ENCODE peak calls at places on chromosome 22, in ten cellular contexts. K is cardiac muscle cell; E is dorsolateral prefrontal cortex; A is K562; I is heart right ventricle; Z is body of pancreas; X is CD8-positive, alpha-beta T cell; U is fibroblast of mammary gland; Q is mammary epithelial cell; O is tibial nerve. M is an unnamed sample.

GRCh38 chr22:17339095-17339693 is 30.1 kb upstream of the CECR2 start:
- DNase-seq in K (peak), E (no peak), A (no peak), I (no peak), Z (no peak), X (no peak), U (no peak), Q (peak), O (no peak), M (peak)

GRCh38 chr22:41951898-41952474 is at the start of gene SMIM45:
- DNase-seq in K (peak), E (peak), A (no peak), I (no peak), Z (no peak), X (no peak), U (no peak), Q (no peak), O (no peak), M (no peak)

GRCh38 chr22:19412478-19412877 is 19.1 kb downstream of the HIRA start:
- DNase-seq in K (no peak), E (no peak), A (no peak), I (no peak), Z (no peak), X (no peak), U (no peak), Q (no peak), O (no peak), M (no peak)

GRCh38 chr22:25097006-25097405 is 102.7 kb upstream of the CRYBB3 start:
- DNase-seq in K (no peak), E (no peak), A (no peak), I (no peak), Z (no peak), X (no peak), U (no peak), Q (no peak), O (no peak), M (no peak)

GRCh38 chr22:30602049-30602448 is 4.9 kb upstream of the TCN2 start:
- DNase-seq in K (peak), E (no peak), A (no peak), I (no peak), Z (no peak), X (no peak), U (peak), Q (peak), O (no peak), M (peak)

GRCh38 chr22:24191893-24192292 is 10.6 kb downstream of the SUSD2 start:
- DNase-seq in K (no peak), E (no peak), A (no peak), I (no peak), Z (no peak), X (no peak), U (no peak), Q (no peak), O (no peak), M (no peak)

GRCh38 chr22:31272522-31273446 is 19.5 kb downstream of the PIK3IP1 start:
- DNase-seq in K (peak), E (no peak), A (peak), I (no peak), Z (peak), X (no peak), U (peak), Q (peak), O (no peak), M (peak)

GRCh38 chr22:42179616-42180015 is 49.0 kb upstream of the CYP2D6 start:
- DNase-seq in K (peak), E (no peak), A (no peak), I (no peak), Z (no peak), X (no peak), U (peak), Q (peak), O (no peak), M (peak)

GRCh38 chr22:19520566-19521305 is 3.5 kb downstream of the CLDN5 start:
- DNase-seq in K (no peak), E (no peak), A (no peak), I (no peak), Z (no peak), X (no peak), U (no peak), Q (no peak), O (no peak), M (no peak)

GRCh38 chr22:30397656-30398635 is 1.1 kb downstream of the SEC14L2 start:
- DNase-seq in K (no peak), E (no peak), A (peak), I (no peak), Z (no peak), X (no peak), U (no peak), Q (no peak), O (no peak), M (peak)

GRCh38 chr22:26642465-26643367 is 14.7 kb upstream of the MIAT start:
- DNase-seq in K (peak), E (no peak), A (peak), I (peak), Z (no peak), X (peak), U (no peak), Q (no peak), O (no peak), M (no peak)

GRCh38 chr22:33272180-33272579 is 214.0 kb upstream of the SYN3 start:
- DNase-seq in K (no peak), E (no peak), A (no peak), I (no peak), Z (peak), X (no peak), U (no peak), Q (no peak), O (no peak), M (no peak)

GRCh38 chr22:36606114-36606513 is 77.1 kb upstream of the EIF3D start:
- DNase-seq in K (no peak), E (no peak), A (no peak), I (peak), Z (peak), X (no peak), U (no peak), Q (no peak), O (no peak), M (no peak)

GRCh38 chr22:40660725-40661124 is 18.6 kb upstream of the MCHR1 start:
- DNase-seq in K (no peak), E (no peak), A (no peak), I (no peak), Z (no peak), X (no peak), U (no peak), Q (no peak), O (no peak), M (no peak)

GRCh38 chr22:40818747-40819662 is at the start of gene SLC25A17:
- DNase-seq in K (peak), E (peak), A (peak), I (peak), Z (peak), X (peak), U (peak), Q (peak), O (peak), M (peak)

GRCh38 chr22:38863531-38864131 is 8.4 kb downstream of the CBX6 start:
- DNase-seq in K (no peak), E (no peak), A (no peak), I (no peak), Z (no peak), X (no peak), U (no peak), Q (no peak), O (no peak), M (no peak)

GRCh38 chr22:17201285-17201945 is 17.8 kb downstream of the ADA2 start:
- DNase-seq in K (peak), E (no peak), A (no peak), I (no peak), Z (peak), X (no peak), U (peak), Q (no peak), O (no peak), M (no peak)

GRCh38 chr22:49965291-49966040 is 4.9 kb downstream of the PIM3 start:
- DNase-seq in K (no peak), E (peak), A (no peak), I (peak), Z (peak), X (no peak), U (no peak), Q (no peak), O (peak), M (no peak)

GRCh38 chr22:48414662-48415061 is 1413.0 kb downstream of the BRD1 start:
- DNase-seq in K (no peak), E (peak), A (no peak), I (no peak), Z (no peak), X (no peak), U (no peak), Q (no peak), O (no peak), M (no peak)

GRCh38 chr22:20957691-20958440 is 9.2 kb upstream of the AIFM3 start:
- DNase-seq in K (peak), E (no peak), A (no peak), I (peak), Z (no peak), X (no peak), U (peak), Q (no peak), O (no peak), M (peak)

GRCh38 chr22:17964647-17965046 is 59.7 kb downstream of the MICAL3 start:
- DNase-seq in K (no peak), E (no peak), A (no peak), I (no peak), Z (no peak), X (no peak), U (no peak), Q (no peak), O (no peak), M (no peak)

GRCh38 chr22:42745118-42745517 is 24.4 kb upstream of the A4GALT start:
- DNase-seq in K (peak), E (no peak), A (no peak), I (no peak), Z (no peak), X (no peak), U (peak), Q (peak), O (no peak), M (peak)

GRCh38 chr22:48536691-48537591 is 1290.7 kb downstream of the BRD1 start:
- DNase-seq in K (no peak), E (peak), A (no peak), I (no peak), Z (peak), X (no peak), U (no peak), Q (no peak), O (peak), M (no peak)

GRCh38 chr22:48217596-48217995 is 1455.1 kb downstream of the TBC1D22A start:
- DNase-seq in K (no peak), E (no peak), A (no peak), I (no peak), Z (no peak), X (no peak), U (no peak), Q (no peak), O (no peak), M (no peak)

GRCh38 chr22:19810381-19811141 is 44.1 kb downstream of the GNB1L start:
- DNase-seq in K (peak), E (peak), A (no peak), I (peak), Z (peak), X (no peak), U (peak), Q (no peak), O (peak), M (no peak)

GRCh38 chr22:41927813-41928212 is 1.2 kb upstream of the TNFRSF13C start:
- DNase-seq in K (no peak), E (no peak), A (no peak), I (no peak), Z (no peak), X (no peak), U (no peak), Q (no peak), O (no peak), M (no peak)

GRCh38 chr22:28116261-28116673 is 197.2 kb upstream of the PITPNB start:
- DNase-seq in K (peak), E (no peak), A (no peak), I (peak), Z (peak), X (no peak), U (peak), Q (peak), O (no peak), M (peak)
- TF ChIP-seq CTCF in K (no peak), E (no peak), A (no peak), I (no peak), Z (no peak), X (no peak), U (no peak), Q (no peak), O (no peak), M (no peak)

GRCh38 chr22:22976033-22976922 is 88.7 kb downstream of the IGLL5 start:
- DNase-seq in K (no peak), E (no peak), A (peak), I (no peak), Z (no peak), X (no peak), U (no peak), Q (no peak), O (no peak), M (no peak)
- TF ChIP-seq CTCF in K (no peak), E (no peak), A (no peak), I (no peak), Z (no peak), X (no peak), U (no peak), Q (no peak), O (no peak), M (no peak)

GRCh38 chr22:43824724-43825485 is 12.8 kb upstream of the EFCAB6 start:
- DNase-seq in K (no peak), E (no peak), A (no peak), I (no peak), Z (no peak), X (no peak), U (no peak), Q (no peak), O (no peak), M (no peak)

GRCh38 chr22:43825651-43826050 is 13.5 kb upstream of the EFCAB6 start:
- DNase-seq in K (no peak), E (no peak), A (no peak), I (no peak), Z (no peak), X (no peak), U (no peak), Q (no peak), O (no peak), M (no peak)

GRCh38 chr22:43827336-43827735 is 15.2 kb upstream of the EFCAB6 start:
- DNase-seq in K (no peak), E (no peak), A (no peak), I (no peak), Z (no peak), X (no peak), U (no peak), Q (no peak), O (no peak), M (no peak)

GRCh38 chr22:43827926-43828710 is 16.0 kb upstream of the EFCAB6 start:
- DNase-seq in K (no peak), E (peak), A (no peak), I (no peak), Z (no peak), X (no peak), U (no peak), Q (no peak), O (no peak), M (no peak)

DNA sequence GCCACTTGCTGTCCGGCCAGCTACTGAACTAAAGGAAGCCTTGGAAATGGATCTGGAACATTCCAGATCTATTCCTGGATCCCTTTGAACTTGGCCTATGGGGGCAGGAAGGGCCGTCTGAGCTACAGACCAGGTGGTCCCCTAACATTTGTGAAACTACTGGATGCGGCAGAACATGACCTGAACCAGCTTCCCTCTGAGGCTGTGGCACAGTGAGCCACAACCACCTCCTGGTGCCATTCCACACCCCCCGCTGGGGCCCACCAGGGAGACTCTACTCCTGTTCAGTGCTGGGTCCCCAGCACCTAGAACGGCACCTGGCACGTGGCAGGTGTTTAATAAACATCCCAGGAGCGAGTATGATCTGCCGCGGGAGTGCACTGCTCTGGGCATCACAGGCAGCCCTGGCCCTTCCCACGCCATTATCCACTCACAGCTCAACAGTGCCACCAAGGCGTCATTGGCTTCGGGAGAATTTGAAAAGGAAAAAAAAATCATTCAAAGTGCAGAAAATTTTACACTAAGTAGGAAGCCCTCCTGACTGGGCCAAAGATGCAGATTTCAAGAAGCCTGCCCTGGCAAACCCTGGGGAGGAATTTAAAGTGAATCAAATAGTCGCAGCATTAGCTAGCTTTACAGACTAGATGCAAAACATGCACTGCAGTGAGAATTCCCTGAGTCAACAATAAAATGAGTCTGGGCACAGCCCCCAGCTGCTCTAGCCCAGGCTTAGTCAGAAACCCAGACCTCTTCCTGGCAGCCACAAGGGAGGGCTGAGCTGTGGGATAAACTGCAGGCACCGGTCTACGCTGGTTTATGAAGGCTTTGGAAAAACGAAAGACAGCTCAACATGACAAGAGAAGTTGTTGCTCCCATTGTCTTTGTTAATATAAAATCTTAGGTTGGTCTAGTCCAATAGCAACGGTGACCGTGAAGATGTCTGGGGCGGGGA is 14.3 kb upstream of the EFCAB6 start:
- DNase-seq in K (peak), E (no peak), A (no peak), I (no peak), Z (peak), X (no peak), U (peak), Q (peak), O (no peak), M (peak)
- TF ChIP-seq CTCF in K (peak), E (peak), A (no peak), I (peak), Z (peak), X (no peak), U (peak), Q (peak), O (no peak), M (peak)

GRCh38 chr22:37768273-37768672 is 39.5 kb upstream of the GCAT start:
- DNase-seq in K (no peak), E (no peak), A (peak), I (no peak), Z (no peak), X (no peak), U (no peak), Q (no peak), O (no peak), M (no peak)
- TF ChIP-seq CTCF in K (peak), E (no peak), A (no peak), I (no peak), Z (no peak), X (no peak), U (peak), Q (peak), O (no peak), M (no peak)

GRCh38 chr22:45262931-45263789 is 21.6 kb upstream of the UPK3A start:
- DNase-seq in K (no peak), E (no peak), A (no peak), I (peak), Z (no peak), X (no peak), U (peak), Q (no peak), O (no peak), M (no peak)

GRCh38 chr22:45262195-45262930 is 21.7 kb upstream of the KIAA0930 start:
- DNase-seq in K (no peak), E (no peak), A (no peak), I (no peak), Z (no peak), X (no peak), U (no peak), Q (no peak), O (no peak), M (no peak)

GRCh38 chr22:45265546-45265945 is 19.2 kb upstream of the UPK3A start:
- DNase-seq in K (peak), E (no peak), A (no peak), I (no peak), Z (no peak), X (no peak), U (no peak), Q (no peak), O (no peak), M (no peak)

GRCh38 chr22:45261407-45262088 is 20.9 kb upstream of the KIAA0930 start:
- DNase-seq in K (no peak), E (no peak), A (no peak), I (no peak), Z (no peak), X (no peak), U (no peak), Q (no peak), O (no peak), M (no peak)

GRCh38 chr22:45263790-45264269 is 20.9 kb upstream of the UPK3A start:
- DNase-seq in K (peak), E (peak), A (peak), I (peak), Z (peak), X (no peak), U (peak), Q (peak), O (peak), M (peak)
- TF ChIP-seq CTCF in K (peak), E (peak), A (peak), I (peak), Z (peak), X (no peak), U (peak), Q (peak), O (peak), M (peak)

DNA sequence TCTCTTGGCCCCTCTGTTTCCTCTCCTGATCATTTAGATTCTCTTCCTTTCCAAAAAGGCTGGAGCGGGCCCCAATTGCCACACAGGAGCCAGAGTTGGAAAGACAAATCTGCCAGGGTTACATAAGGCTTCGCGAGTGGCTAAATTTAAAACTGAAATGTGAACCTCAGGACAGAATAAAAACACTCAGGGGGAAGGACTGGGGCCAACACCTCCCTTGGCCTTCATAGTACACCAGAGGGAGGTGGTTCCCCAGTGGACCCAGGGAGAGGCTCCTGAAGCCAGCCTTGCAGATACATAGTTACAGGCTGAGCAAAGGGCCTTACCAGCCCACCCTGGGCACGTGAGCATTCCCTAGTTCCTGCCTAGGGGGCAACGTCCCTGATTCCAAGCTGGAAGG is 150.1 kb downstream of the MN1 start:
- DNase-seq in K (no peak), E (peak), A (no peak), I (no peak), Z (no peak), X (no peak), U (no peak), Q (no peak), O (no peak), M (no peak)
- TF ChIP-seq CTCF in K (no peak), E (no peak), A (no peak), I (peak), Z (no peak), X (no peak), U (no peak), Q (no peak), O (no peak), M (no peak)